ENCODE peak calls at places on chromosomes 7 and 10, in five cellular contexts. One of them, this sample, is unnamed.

GRCh38 chr7:157683251-157684156 is 346.7 kb downstream of the DNAJB6 start:
- DNase-seq in heart left ventricle: no peak
- DNase-seq in foreskin fibroblast: no peak
- DNase-seq in upper lobe of left lung: peak
- DNase-seq in mammary epithelial cell: no peak
- DNase-seq in this sample: no peak

GRCh38 chr10:126331101-126331500 is 57.2 kb downstream of the ADAM12 start:
- DNase-seq in foreskin fibroblast: no peak
- DNase-seq in upper lobe of left lung: no peak
- DNase-seq in heart left ventricle: no peak
- DNase-seq in mammary epithelial cell: no peak
- DNase-seq in this sample: no peak

GRCh38 chr10:97784200-97784811 is 12.5 kb upstream of the SFRP5 start:
- DNase-seq in foreskin fibroblast: no peak
- DNase-seq in upper lobe of left lung: no peak
- DNase-seq in heart left ventricle: peak
- DNase-seq in mammary epithelial cell: no peak
- DNase-seq in this sample: no peak

GRCh38 chr7:2862831-2863361 is 18.8 kb upstream of the GNA12 start:
- DNase-seq in heart left ventricle: peak
- DNase-seq in foreskin fibroblast: no peak
- DNase-seq in upper lobe of left lung: no peak
- DNase-seq in mammary epithelial cell: no peak
- DNase-seq in this sample: peak

GRCh38 chr10:79223001-79223345 is 124.3 kb upstream of the PPIF start:
- DNase-seq in mammary epithelial cell: no peak
- DNase-seq in upper lobe of left lung: no peak
- DNase-seq in foreskin fibroblast: no peak
- DNase-seq in heart left ventricle: no peak
- DNase-seq in this sample: no peak

GRCh38 chr7:40680657-40681056 is 545.9 kb downstream of the SUGCT start:
- DNase-seq in mammary epithelial cell: peak
- DNase-seq in foreskin fibroblast: no peak
- DNase-seq in heart left ventricle: no peak
- DNase-seq in upper lobe of left lung: no peak
- DNase-seq in this sample: peak

GRCh38 chr10:8279598-8279997 is 225.1 kb downstream of the GATA3 start:
- DNase-seq in mammary epithelial cell: peak
- DNase-seq in upper lobe of left lung: no peak
- DNase-seq in heart left ventricle: no peak
- DNase-seq in foreskin fibroblast: no peak
- DNase-seq in this sample: peak

GRCh38 chr10:13180788-13181187 is 19.4 kb downstream of the MCM10 start:
- DNase-seq in mammary epithelial cell: no peak
- DNase-seq in heart left ventricle: no peak
- DNase-seq in upper lobe of left lung: no peak
- DNase-seq in foreskin fibroblast: no peak
- DNase-seq in this sample: no peak

GRCh38 chr10:13658256-13658655 is 71.5 kb downstream of the PRPF18 start:
- DNase-seq in mammary epithelial cell: no peak
- DNase-seq in upper lobe of left lung: no peak
- DNase-seq in heart left ventricle: no peak
- DNase-seq in foreskin fibroblast: no peak
- DNase-seq in this sample: no peak

GRCh38 chr10:102117391-102118159 is 2.6 kb downstream of the LDB1 start:
- DNase-seq in mammary epithelial cell: peak
- DNase-seq in foreskin fibroblast: peak
- DNase-seq in upper lobe of left lung: peak
- DNase-seq in heart left ventricle: peak
- DNase-seq in this sample: peak

DNA sequence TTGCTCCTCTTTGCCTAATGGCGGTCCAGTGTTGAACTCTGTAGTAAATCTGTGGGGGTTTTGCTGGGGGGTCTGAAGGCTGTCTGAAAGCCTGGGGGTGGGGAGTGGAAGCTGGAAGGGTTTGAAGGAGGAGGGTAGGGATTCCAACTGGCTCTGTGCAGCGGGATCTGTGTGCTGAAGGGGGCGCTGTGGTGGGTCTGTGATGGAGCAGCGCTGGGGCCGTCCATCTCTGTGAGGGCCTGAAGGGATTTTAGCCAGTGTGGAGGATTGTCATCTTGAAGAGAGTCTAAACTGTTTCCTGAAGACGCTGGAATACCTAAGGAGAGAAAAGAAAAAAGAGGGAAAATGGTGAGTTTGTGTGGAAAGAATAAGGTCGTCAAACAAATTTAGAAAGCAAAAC is 129.2 kb downstream of the STRA8 start:
- DNase-seq in mammary epithelial cell: no peak
- DNase-seq in foreskin fibroblast: no peak
- DNase-seq in heart left ventricle: no peak
- DNase-seq in upper lobe of left lung: no peak
- DNase-seq in this sample: no peak
- TF ChIP-seq CTCF in mammary epithelial cell: no peak
- TF ChIP-seq CTCF in foreskin fibroblast: no peak
- TF ChIP-seq CTCF in heart left ventricle: no peak
- TF ChIP-seq CTCF in upper lobe of left lung: no peak
- TF ChIP-seq CTCF in this sample: peak

DNA sequence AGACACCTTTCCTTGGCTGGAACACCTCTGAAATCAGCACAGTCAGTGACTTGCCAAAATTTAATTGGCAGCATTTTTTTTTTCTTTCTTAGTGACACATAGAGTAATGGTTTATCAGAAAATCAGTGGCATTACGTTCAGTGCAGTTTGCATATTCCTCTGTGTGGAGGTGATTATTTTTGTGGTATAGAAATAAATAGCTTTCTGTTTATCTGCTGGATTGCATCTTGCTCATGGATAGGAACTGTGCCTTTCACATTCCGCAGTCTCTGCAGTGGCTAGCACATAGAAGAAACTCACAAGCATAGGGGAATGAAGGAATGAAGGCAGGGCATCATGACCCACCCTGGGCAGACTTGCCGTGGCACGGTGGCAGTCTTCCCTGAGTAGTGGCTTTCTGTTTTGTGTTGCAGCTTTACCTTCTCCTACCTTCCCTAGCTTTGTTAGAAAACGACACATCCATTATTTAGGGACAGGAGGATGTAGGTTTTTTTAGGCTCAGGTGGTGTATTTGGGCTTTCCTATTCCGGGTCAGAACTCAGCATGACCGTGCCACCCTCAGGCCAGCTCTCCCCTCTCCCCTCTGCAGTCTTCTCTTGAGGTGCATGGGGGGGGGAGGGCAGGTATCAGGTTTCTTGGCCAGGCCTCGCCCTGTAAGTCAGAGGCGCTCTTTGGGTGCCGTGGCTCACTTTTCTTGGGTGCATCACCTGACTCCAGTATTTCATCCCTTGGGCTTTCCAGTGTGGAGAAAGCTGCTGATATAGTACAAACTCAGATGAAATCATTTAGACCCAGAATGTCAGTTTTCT is 112.5 kb upstream of the GJD4 start:
- DNase-seq in foreskin fibroblast: no peak
- DNase-seq in mammary epithelial cell: peak
- DNase-seq in heart left ventricle: no peak
- DNase-seq in upper lobe of left lung: no peak
- DNase-seq in this sample: no peak
- H3K4me3 ChIP-seq in foreskin fibroblast: no peak
- H3K4me3 ChIP-seq in mammary epithelial cell: no peak
- H3K4me3 ChIP-seq in heart left ventricle: no peak
- H3K4me3 ChIP-seq in upper lobe of left lung: no peak
- H3K4me3 ChIP-seq in this sample: no peak

GRCh38 chr7:127485482-127485881 is 93.0 kb upstream of the ZNF800 start:
- DNase-seq in mammary epithelial cell: no peak
- DNase-seq in foreskin fibroblast: no peak
- DNase-seq in heart left ventricle: no peak
- DNase-seq in upper lobe of left lung: no peak
- DNase-seq in this sample: no peak

GRCh38 chr7:127487381-127487780 is 94.9 kb upstream of the ZNF800 start:
- DNase-seq in upper lobe of left lung: no peak
- DNase-seq in heart left ventricle: no peak
- DNase-seq in mammary epithelial cell: no peak
- DNase-seq in foreskin fibroblast: no peak
- DNase-seq in this sample: no peak

GRCh38 chr7:127484954-127485353 is 92.4 kb upstream of the ZNF800 start:
- DNase-seq in mammary epithelial cell: no peak
- DNase-seq in heart left ventricle: no peak
- DNase-seq in foreskin fibroblast: no peak
- DNase-seq in upper lobe of left lung: peak
- DNase-seq in this sample: no peak

GRCh38 chr7:127486654-127487053 is 94.1 kb upstream of the ZNF800 start:
- DNase-seq in mammary epithelial cell: peak
- DNase-seq in heart left ventricle: no peak
- DNase-seq in foreskin fibroblast: no peak
- DNase-seq in upper lobe of left lung: no peak
- DNase-seq in this sample: no peak
- TF ChIP-seq CTCF in mammary epithelial cell: peak
- TF ChIP-seq CTCF in heart left ventricle: no peak
- TF ChIP-seq CTCF in foreskin fibroblast: no peak
- TF ChIP-seq CTCF in upper lobe of left lung: no peak
- TF ChIP-seq CTCF in this sample: peak

DNA sequence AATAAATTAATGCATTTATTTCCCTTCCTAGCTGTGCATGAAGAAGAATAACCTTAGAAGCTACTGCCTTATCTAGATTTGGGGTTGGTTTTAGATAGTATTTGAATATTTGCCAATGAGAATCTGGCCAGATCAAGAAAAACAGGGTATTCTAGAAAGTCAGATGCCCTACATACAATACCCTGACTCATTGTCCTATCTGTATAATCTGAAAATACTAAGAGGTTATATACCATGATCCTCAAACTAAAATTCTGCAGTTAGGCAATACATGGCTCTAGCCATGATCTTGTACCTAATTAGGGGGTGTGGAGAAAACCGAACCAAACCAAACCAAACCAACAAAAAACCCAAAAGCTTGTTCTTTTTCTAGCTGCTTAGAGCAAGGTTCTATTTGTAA is 240.4 kb upstream of the LYZL1 start:
- DNase-seq in heart left ventricle: no peak
- DNase-seq in upper lobe of left lung: no peak
- DNase-seq in mammary epithelial cell: no peak
- DNase-seq in foreskin fibroblast: no peak
- DNase-seq in this sample: no peak
- H3K4me3 ChIP-seq in heart left ventricle: no peak
- H3K4me3 ChIP-seq in upper lobe of left lung: no peak
- H3K4me3 ChIP-seq in mammary epithelial cell: no peak
- H3K4me3 ChIP-seq in foreskin fibroblast: no peak
- H3K4me3 ChIP-seq in this sample: no peak

DNA sequence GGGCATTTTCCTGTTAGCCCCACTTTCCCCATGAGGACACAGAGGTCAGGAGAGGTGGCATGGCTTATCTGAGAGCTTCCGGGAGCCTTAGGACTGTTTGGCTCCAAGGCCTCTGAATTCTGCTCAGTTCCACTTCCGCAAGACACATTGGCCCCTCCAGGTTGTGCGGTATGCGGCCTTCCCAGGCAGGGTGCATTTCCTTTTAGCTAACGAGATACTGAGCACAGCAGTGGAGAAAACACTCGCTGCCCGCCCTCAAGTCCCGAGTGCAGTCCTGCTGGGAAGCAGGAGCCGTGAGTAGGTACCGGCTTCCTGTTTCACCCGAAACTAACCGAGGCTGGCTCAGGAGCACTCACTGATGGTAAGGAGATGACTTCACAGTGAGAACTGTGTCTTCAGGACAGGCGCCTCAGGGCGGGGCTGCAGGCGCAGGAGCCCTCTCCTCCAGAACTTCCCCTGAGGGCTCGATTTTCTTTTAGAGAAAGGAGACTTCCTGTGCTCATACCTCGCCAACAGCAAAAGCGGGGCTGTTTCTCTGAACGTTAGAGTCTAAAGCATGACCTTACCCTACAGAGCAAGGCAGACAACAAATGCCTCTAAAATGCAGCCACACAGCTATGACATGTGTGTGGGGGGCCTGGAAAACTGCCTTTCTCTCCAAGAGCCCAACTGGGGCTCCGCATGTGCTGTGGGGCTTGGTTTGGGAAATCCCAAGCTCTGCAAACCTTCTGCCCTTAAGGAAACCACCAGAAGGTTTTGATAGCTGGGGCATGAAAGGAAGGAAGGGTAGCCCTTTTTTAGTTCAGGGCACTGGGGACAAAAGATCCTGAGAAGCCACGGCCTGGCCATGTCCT is 25.9 kb downstream of the RGS10 start:
- DNase-seq in mammary epithelial cell: no peak
- DNase-seq in foreskin fibroblast: no peak
- DNase-seq in heart left ventricle: no peak
- DNase-seq in upper lobe of left lung: peak
- DNase-seq in this sample: no peak
- TF ChIP-seq CTCF in mammary epithelial cell: no peak
- TF ChIP-seq CTCF in foreskin fibroblast: no peak
- TF ChIP-seq CTCF in heart left ventricle: no peak
- TF ChIP-seq CTCF in upper lobe of left lung: no peak
- TF ChIP-seq CTCF in this sample: no peak

GRCh38 chr7:12715372-12716133 is 28.1 kb downstream of the ARL4A start:
- DNase-seq in mammary epithelial cell: peak
- DNase-seq in foreskin fibroblast: peak
- DNase-seq in upper lobe of left lung: no peak
- DNase-seq in heart left ventricle: peak
- DNase-seq in this sample: peak
- H3K4me3 ChIP-seq in mammary epithelial cell: peak
- H3K4me3 ChIP-seq in foreskin fibroblast: no peak
- H3K4me3 ChIP-seq in upper lobe of left lung: peak
- H3K4me3 ChIP-seq in heart left ventricle: no peak
- H3K4me3 ChIP-seq in this sample: peak

GRCh38 chr10:104648421-104648820 is 7.3 kb downstream of the SORCS3 start:
- DNase-seq in mammary epithelial cell: no peak
- DNase-seq in foreskin fibroblast: no peak
- DNase-seq in upper lobe of left lung: no peak
- DNase-seq in heart left ventricle: no peak
- DNase-seq in this sample: no peak

DNA sequence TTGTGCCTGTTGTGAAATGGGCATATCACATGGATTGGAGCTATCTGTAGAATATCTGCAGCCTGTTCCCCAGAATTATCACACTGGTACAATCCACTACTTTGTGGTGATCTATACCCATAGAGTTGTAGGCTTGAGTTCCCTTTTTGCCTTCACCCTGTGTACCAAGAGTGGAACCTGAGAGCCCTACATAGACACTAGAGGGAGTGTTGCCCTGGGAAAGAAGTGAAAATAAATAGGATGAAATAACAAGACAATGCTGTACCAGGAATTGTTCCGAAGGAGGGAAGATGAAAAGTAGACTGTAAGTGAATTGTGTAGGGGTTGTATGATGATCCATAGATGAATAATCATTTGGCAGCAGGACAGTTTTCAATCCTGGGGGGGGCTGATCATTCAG is 9.0 kb downstream of the SORCS3 start:
- DNase-seq in heart left ventricle: no peak
- DNase-seq in upper lobe of left lung: no peak
- DNase-seq in foreskin fibroblast: no peak
- DNase-seq in mammary epithelial cell: no peak
- DNase-seq in this sample: no peak
- TF ChIP-seq CTCF in heart left ventricle: peak
- TF ChIP-seq CTCF in upper lobe of left lung: no peak
- TF ChIP-seq CTCF in foreskin fibroblast: no peak
- TF ChIP-seq CTCF in mammary epithelial cell: peak
- TF ChIP-seq CTCF in this sample: no peak

DNA sequence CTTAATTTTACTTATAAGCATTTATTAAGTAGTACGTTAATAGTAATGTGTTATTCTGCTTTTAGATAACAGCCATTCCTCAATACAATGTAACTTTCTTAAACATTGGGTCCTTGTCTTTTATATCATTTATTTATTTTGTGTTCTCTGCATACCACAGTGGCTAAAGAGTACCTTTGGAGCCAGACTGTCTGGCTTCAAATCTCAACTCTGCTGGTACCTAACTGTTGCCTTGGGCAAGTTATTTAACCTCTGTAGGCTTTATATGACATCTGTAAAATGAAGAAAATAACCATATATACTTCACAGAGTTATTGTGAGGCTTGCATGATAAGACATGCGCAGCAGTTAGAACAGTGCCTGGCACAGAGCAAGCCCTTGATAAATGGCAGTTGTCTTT is 397.6 kb downstream of the MDFIC start:
- DNase-seq in foreskin fibroblast: no peak
- DNase-seq in heart left ventricle: no peak
- DNase-seq in upper lobe of left lung: no peak
- DNase-seq in mammary epithelial cell: no peak
- DNase-seq in this sample: no peak
- H3K4me3 ChIP-seq in foreskin fibroblast: no peak
- H3K4me3 ChIP-seq in heart left ventricle: no peak
- H3K4me3 ChIP-seq in upper lobe of left lung: no peak
- H3K4me3 ChIP-seq in mammary epithelial cell: no peak
- H3K4me3 ChIP-seq in this sample: no peak